ENCODE peak calls at places on chromosomes 3 and 15, in seven cellular contexts. F is tibial nerve; M is CD8-positive, alpha-beta memory T cell; J is thoracic aorta; N is Panc1; S is right lobe of liver; X is cardiac muscle cell. Z is an unnamed sample.
A peak's percentile ranks its signal among the peaks of the same experiment; 100 is the strongest.

GRCh38 chr15:31046759-31047359 is 54.7 kb downstream of the TRPM1 start:
- DNase-seq in F (no peak), M (no peak), N (no peak), J (no peak), X (no peak), S (no peak), Z (peak; percentile 51)

GRCh38 chr3:177234121-177234520 is 36.8 kb upstream of the TBL1XR1 start:
- DNase-seq in N (no peak), X (no peak), F (no peak), M (no peak), S (no peak), J (no peak), Z (no peak)

GRCh38 chr3:127228866-127229265 is 35.9 kb downstream of the PRR23E start:
- DNase-seq in F (no peak), X (no peak), M (no peak), S (no peak), N (no peak), J (no peak), Z (no peak)

GRCh38 chr3:124492824-124493223 is 237.4 kb upstream of the UMPS start:
- DNase-seq in S (peak; percentile 78), J (no peak), M (no peak), F (no peak), X (peak; percentile 15), N (no peak), Z (peak; percentile 27)

GRCh38 chr15:69311319-69311721 is 12.6 kb downstream of the PAQR5 start:
- DNase-seq in F (no peak), J (no peak), M (no peak), N (no peak), X (no peak), S (no peak), Z (no peak)

GRCh38 chr15:65376767-65377104 is 1.1 kb downstream of the IGDCC3 start:
- DNase-seq in M (no peak), F (no peak), N (no peak), S (no peak), J (no peak), X (peak; percentile 50), Z (no peak)

GRCh38 chr3:8464668-8465067 is 37.0 kb upstream of the LMCD1 start:
- DNase-seq in X (no peak), F (no peak), M (no peak), J (no peak), N (no peak), S (no peak), Z (no peak)

GRCh38 chr3:141000027-141000663 is 51.0 kb upstream of the SPSB4 start:
- DNase-seq in M (peak; percentile 58), S (peak; percentile 63), N (peak; percentile 41), J (peak; percentile 13), X (peak; percentile 82), F (peak; percentile 60), Z (peak; percentile 61)

GRCh38 chr3:175105066-175105465 is 245.9 kb downstream of the NAALADL2 start:
- DNase-seq in N (no peak), M (no peak), J (no peak), F (no peak), S (no peak), X (no peak), Z (no peak)

GRCh38 chr15:72722071-72722696 is 36.2 kb downstream of the BBS4 start:
- DNase-seq in S (peak; percentile 53), X (peak; percentile 81), N (peak; percentile 38), M (peak; percentile 72), J (peak; percentile 7), F (peak; percentile 60), Z (peak; percentile 33)

GRCh38 chr3:156906275-156906674 is 80.1 kb downstream of the LEKR1 start:
- DNase-seq in F (no peak), N (no peak), S (no peak), M (no peak), J (no peak), X (no peak), Z (no peak)

GRCh38 chr3:156908398-156908797 is 82.2 kb downstream of the LEKR1 start:
- DNase-seq in M (no peak), S (no peak), N (no peak), J (no peak), F (no peak), X (no peak), Z (no peak)

GRCh38 chr3:156915372-156915771 is 89.2 kb downstream of the LEKR1 start:
- DNase-seq in F (no peak), X (no peak), N (no peak), S (no peak), J (no peak), M (no peak), Z (no peak)

DNA sequence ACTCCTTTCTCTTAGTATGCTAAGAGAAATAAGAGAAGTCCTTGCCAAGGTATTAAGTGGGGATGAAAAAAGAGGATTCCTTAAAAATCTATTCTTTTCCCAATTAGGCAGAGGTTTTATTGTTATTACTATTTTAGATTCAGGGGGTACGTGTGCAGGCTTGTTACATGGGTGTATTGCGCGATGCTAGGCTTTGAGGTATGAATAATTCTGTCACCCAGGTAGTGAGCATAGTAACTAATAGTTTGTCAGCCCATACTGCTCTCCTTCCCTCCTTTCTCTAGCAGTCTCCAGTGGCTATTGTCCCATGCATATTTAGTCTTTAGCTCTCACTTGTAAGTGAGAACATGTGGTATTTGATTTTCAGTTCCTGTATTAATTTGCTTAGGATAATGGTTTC is 83.9 kb downstream of the LEKR1 start:
- DNase-seq in F (no peak), M (no peak), S (no peak), N (no peak), X (no peak), J (no peak), Z (no peak)
- H3K4me1 ChIP-seq in F (no peaks in the 10 kb centered on the region), M (no peaks in the 10 kb centered on the region), S (no peaks in the 10 kb centered on the region), N (no peaks in the 10 kb centered on the region), X (no peaks in the 10 kb centered on the region), J (peaks cover 8% of the 10 kb centered on the region), Z (no peaks in the 10 kb centered on the region)

GRCh38 chr15:76449455-76449854 is 112.9 kb downstream of the ISL2 start:
- DNase-seq in N (no peak), S (no peak), M (no peak), X (no peak), J (no peak), F (no peak), Z (no peak)
- H3K4me1 ChIP-seq in N (no peaks in the 10 kb centered on the region), S (no peaks in the 10 kb centered on the region), M (no peaks in the 10 kb centered on the region), X (no peaks in the 10 kb centered on the region), J (no peaks in the 10 kb centered on the region), F (no peaks in the 10 kb centered on the region), Z (no peaks in the 10 kb centered on the region)

GRCh38 chr15:58336161-58336560 is 95.6 kb upstream of the LIPC start:
- DNase-seq in N (no peak), S (no peak), J (no peak), X (no peak), F (no peak), M (no peak), Z (no peak)

GRCh38 chr15:58332676-58333400 is 99.0 kb upstream of the LIPC start:
- DNase-seq in N (peak; percentile 69), S (no peak), J (no peak), X (no peak), F (no peak), M (no peak), Z (no peak)

GRCh38 chr15:58331903-58332675 is 99.7 kb upstream of the LIPC start:
- DNase-seq in M (peak; percentile 91), N (peak; percentile 99), S (peak; percentile 92), F (peak; percentile 94), X (peak; percentile 98), J (peak; percentile 89), Z (peak; percentile 95)

GRCh38 chr15:58331562-58331902 is 100.3 kb upstream of the LIPC start:
- DNase-seq in N (no peak), S (no peak), J (no peak), F (no peak), X (no peak), M (no peak), Z (no peak)

GRCh38 chr15:58334803-58335202 is 97.0 kb upstream of the LIPC start:
- DNase-seq in J (no peak), S (no peak), F (no peak), X (no peak), N (no peak), M (no peak), Z (no peak)
- H3K4me1 ChIP-seq in J (peaks cover 36% of the 10 kb centered on the region), S (peaks cover 29% of the 10 kb centered on the region), F (no peaks in the 10 kb centered on the region), X (peaks cover 37% of the 10 kb centered on the region), N (peaks cover 31% of the 10 kb centered on the region), M (peaks cover 30% of the 10 kb centered on the region), Z (peaks cover 33% of the 10 kb centered on the region)

GRCh38 chr15:36877294-36877693 is 223.1 kb downstream of the MEIS2 start:
- DNase-seq in X (peak; percentile 55), F (no peak), J (no peak), S (no peak), N (no peak), M (no peak), Z (no peak)
- H3K4me1 ChIP-seq in X (peaks cover 67% of the 10 kb centered on the region), F (no peaks in the 10 kb centered on the region), J (peaks cover 15% of the 10 kb centered on the region), S (no peaks in the 10 kb centered on the region), N (peaks cover 1% of the 10 kb centered on the region), M (no peaks in the 10 kb centered on the region), Z (peaks cover 9% of the 10 kb centered on the region)

GRCh38 chr3:134354612-134355275 is 19.5 kb downstream of the AMOTL2 start:
- DNase-seq in S (no peak), X (no peak), M (no peak), J (no peak), N (no peak), F (no peak), Z (no peak)
- H3K4me1 ChIP-seq in S (peaks cover 45% of the 10 kb centered on the region), X (peaks cover 21% of the 10 kb centered on the region), M (no peaks in the 10 kb centered on the region), J (peaks cover 61% of the 10 kb centered on the region), N (peaks cover 79% of the 10 kb centered on the region), F (peaks cover 12% of the 10 kb centered on the region), Z (peaks cover 95% of the 10 kb centered on the region)

GRCh38 chr3:11621077-11621476 is 22.6 kb downstream of the VGLL4 start:
- DNase-seq in S (no peak), X (no peak), J (no peak), N (no peak), F (no peak), M (no peak), Z (no peak)
- H3K4me1 ChIP-seq in S (peaks cover 5% of the 10 kb centered on the region), X (peaks cover 44% of the 10 kb centered on the region), J (peaks cover 55% of the 10 kb centered on the region), N (peaks cover 98% of the 10 kb centered on the region), F (no peaks in the 10 kb centered on the region), M (peaks cover 25% of the 10 kb centered on the region), Z (peaks cover 93% of the 10 kb centered on the region)

Z was measured in left ventricle myocardium inferior.